ENCODE peak calls at places on chromosomes 5 and 9, in nine cellular contexts. One of them, this sample, is unnamed.

GRCh38 chr9:8241201-8241600 is 441.6 kb upstream of the DMAC1 start:
- DNase-seq in left ventricle myocardium inferior: no peak
- DNase-seq in bronchial epithelial cell: no peak
- DNase-seq in brain microvascular endothelial cell: no peak
- DNase-seq in PC-3: no peak
- DNase-seq in CD8-positive, alpha-beta T cell: no peak
- DNase-seq in CD4-positive, alpha-beta T cell: no peak
- DNase-seq in thyroid gland: no peak
- DNase-seq in AG09319: no peak
- DNase-seq in this sample: peak; percentile 13

GRCh38 chr5:92944903-92945629 is 636.0 kb downstream of the NR2F1-AS1 start:
- DNase-seq in bronchial epithelial cell: peak; percentile 4
- DNase-seq in AG09319: peak; percentile 44
- DNase-seq in CD8-positive, alpha-beta T cell: no peak
- DNase-seq in left ventricle myocardium inferior: no peak
- DNase-seq in CD4-positive, alpha-beta T cell: no peak
- DNase-seq in thyroid gland: no peak
- DNase-seq in PC-3: peak; percentile 92
- DNase-seq in brain microvascular endothelial cell: peak; percentile 55
- DNase-seq in this sample: peak; percentile 61

GRCh38 chr9:75892168-75892901 is 1.9 kb downstream of the PCSK5 start:
- DNase-seq in CD8-positive, alpha-beta T cell: peak; percentile 8
- DNase-seq in left ventricle myocardium inferior: peak; percentile 25
- DNase-seq in brain microvascular endothelial cell: no peak
- DNase-seq in bronchial epithelial cell: no peak
- DNase-seq in PC-3: no peak
- DNase-seq in CD4-positive, alpha-beta T cell: peak; percentile 34
- DNase-seq in AG09319: no peak
- DNase-seq in thyroid gland: peak; percentile 32
- DNase-seq in this sample: no peak

GRCh38 chr9:131018621-131019020 is 9.6 kb downstream of the LAMC3 start:
- DNase-seq in brain microvascular endothelial cell: no peak
- DNase-seq in CD8-positive, alpha-beta T cell: no peak
- DNase-seq in left ventricle myocardium inferior: no peak
- DNase-seq in bronchial epithelial cell: no peak
- DNase-seq in AG09319: no peak
- DNase-seq in thyroid gland: no peak
- DNase-seq in PC-3: peak; percentile 8
- DNase-seq in CD4-positive, alpha-beta T cell: no peak
- DNase-seq in this sample: peak; percentile 21

GRCh38 chr9:100714372-100715099 is 136.7 kb downstream of the CAVIN4 start:
- DNase-seq in bronchial epithelial cell: peak; percentile 40
- DNase-seq in left ventricle myocardium inferior: peak; percentile 30
- DNase-seq in CD4-positive, alpha-beta T cell: no peak
- DNase-seq in CD8-positive, alpha-beta T cell: peak; percentile 15
- DNase-seq in thyroid gland: peak; percentile 34
- DNase-seq in brain microvascular endothelial cell: peak; percentile 51
- DNase-seq in AG09319: peak; percentile 28
- DNase-seq in PC-3: peak; percentile 66
- DNase-seq in this sample: peak; percentile 77

GRCh38 chr9:4714266-4715016 is 26.6 kb downstream of the AK3 start:
- DNase-seq in brain microvascular endothelial cell: no peak
- DNase-seq in PC-3: no peak
- DNase-seq in thyroid gland: no peak
- DNase-seq in AG09319: no peak
- DNase-seq in CD8-positive, alpha-beta T cell: no peak
- DNase-seq in bronchial epithelial cell: no peak
- DNase-seq in CD4-positive, alpha-beta T cell: no peak
- DNase-seq in left ventricle myocardium inferior: no peak
- DNase-seq in this sample: no peak

GRCh38 chr9:108553111-108553635 is 302.6 kb downstream of the ACTL7B start:
- DNase-seq in thyroid gland: no peak
- DNase-seq in PC-3: no peak
- DNase-seq in CD8-positive, alpha-beta T cell: no peak
- DNase-seq in brain microvascular endothelial cell: no peak
- DNase-seq in AG09319: no peak
- DNase-seq in CD4-positive, alpha-beta T cell: no peak
- DNase-seq in left ventricle myocardium inferior: no peak
- DNase-seq in bronchial epithelial cell: peak; percentile 79
- DNase-seq in this sample: peak; percentile 49

GRCh38 chr5:73387630-73388370 is 60.8 kb downstream of the FOXD1 start:
- DNase-seq in CD4-positive, alpha-beta T cell: no peak
- DNase-seq in brain microvascular endothelial cell: no peak
- DNase-seq in PC-3: no peak
- DNase-seq in bronchial epithelial cell: no peak
- DNase-seq in AG09319: no peak
- DNase-seq in left ventricle myocardium inferior: no peak
- DNase-seq in CD8-positive, alpha-beta T cell: peak; percentile 37
- DNase-seq in thyroid gland: no peak
- DNase-seq in this sample: no peak

GRCh38 chr9:100354121-100354800 is 1.5 kb upstream of the TEX10 start:
- DNase-seq in CD8-positive, alpha-beta T cell: no peak
- DNase-seq in thyroid gland: no peak
- DNase-seq in CD4-positive, alpha-beta T cell: no peak
- DNase-seq in AG09319: no peak
- DNase-seq in brain microvascular endothelial cell: no peak
- DNase-seq in bronchial epithelial cell: no peak
- DNase-seq in left ventricle myocardium inferior: no peak
- DNase-seq in PC-3: no peak
- DNase-seq in this sample: no peak

GRCh38 chr5:62649476-62650113 is 71.0 kb downstream of the LRRC70 start:
- DNase-seq in AG09319: no peak
- DNase-seq in PC-3: no peak
- DNase-seq in thyroid gland: no peak
- DNase-seq in left ventricle myocardium inferior: no peak
- DNase-seq in CD4-positive, alpha-beta T cell: no peak
- DNase-seq in brain microvascular endothelial cell: no peak
- DNase-seq in CD8-positive, alpha-beta T cell: no peak
- DNase-seq in bronchial epithelial cell: no peak
- DNase-seq in this sample: no peak

GRCh38 chr9:17191095-17191494 is 56.3 kb downstream of the CNTLN start:
- DNase-seq in CD4-positive, alpha-beta T cell: no peak
- DNase-seq in CD8-positive, alpha-beta T cell: no peak
- DNase-seq in PC-3: no peak
- DNase-seq in AG09319: no peak
- DNase-seq in thyroid gland: no peak
- DNase-seq in left ventricle myocardium inferior: no peak
- DNase-seq in brain microvascular endothelial cell: peak; percentile 9
- DNase-seq in bronchial epithelial cell: no peak
- DNase-seq in this sample: peak; percentile 2

GRCh38 chr9:137339606-137340462 is 37.8 kb upstream of the NRARP start:
- DNase-seq in AG09319: no peak
- DNase-seq in CD4-positive, alpha-beta T cell: no peak
- DNase-seq in PC-3: no peak
- DNase-seq in left ventricle myocardium inferior: no peak
- DNase-seq in CD8-positive, alpha-beta T cell: no peak
- DNase-seq in thyroid gland: no peak
- DNase-seq in bronchial epithelial cell: no peak
- DNase-seq in brain microvascular endothelial cell: peak; percentile 21
- DNase-seq in this sample: no peak

GRCh38 chr5:1033178-1033577 is 24.6 kb downstream of the NKD2 start:
- DNase-seq in brain microvascular endothelial cell: no peak
- DNase-seq in CD4-positive, alpha-beta T cell: no peak
- DNase-seq in bronchial epithelial cell: no peak
- DNase-seq in thyroid gland: no peak
- DNase-seq in CD8-positive, alpha-beta T cell: no peak
- DNase-seq in left ventricle myocardium inferior: peak; percentile 8
- DNase-seq in PC-3: no peak
- DNase-seq in AG09319: no peak
- DNase-seq in this sample: no peak

GRCh38 chr5:43514816-43515677 is at the start of gene C5orf34:
- DNase-seq in AG09319: peak; percentile 86
- DNase-seq in thyroid gland: peak; percentile 97
- DNase-seq in brain microvascular endothelial cell: peak; percentile 95
- DNase-seq in left ventricle myocardium inferior: peak; percentile 96
- DNase-seq in PC-3: peak; percentile 99
- DNase-seq in bronchial epithelial cell: peak; percentile 91
- DNase-seq in CD4-positive, alpha-beta T cell: peak; percentile 96
- DNase-seq in CD8-positive, alpha-beta T cell: peak; percentile 96
- DNase-seq in this sample: peak; percentile 97

GRCh38 chr5:137289856-137290255 is 209.3 kb downstream of the SPOCK1 start:
- DNase-seq in left ventricle myocardium inferior: no peak
- DNase-seq in brain microvascular endothelial cell: no peak
- DNase-seq in PC-3: no peak
- DNase-seq in thyroid gland: no peak
- DNase-seq in CD8-positive, alpha-beta T cell: no peak
- DNase-seq in CD4-positive, alpha-beta T cell: no peak
- DNase-seq in bronchial epithelial cell: no peak
- DNase-seq in AG09319: no peak
- DNase-seq in this sample: no peak

DNA sequence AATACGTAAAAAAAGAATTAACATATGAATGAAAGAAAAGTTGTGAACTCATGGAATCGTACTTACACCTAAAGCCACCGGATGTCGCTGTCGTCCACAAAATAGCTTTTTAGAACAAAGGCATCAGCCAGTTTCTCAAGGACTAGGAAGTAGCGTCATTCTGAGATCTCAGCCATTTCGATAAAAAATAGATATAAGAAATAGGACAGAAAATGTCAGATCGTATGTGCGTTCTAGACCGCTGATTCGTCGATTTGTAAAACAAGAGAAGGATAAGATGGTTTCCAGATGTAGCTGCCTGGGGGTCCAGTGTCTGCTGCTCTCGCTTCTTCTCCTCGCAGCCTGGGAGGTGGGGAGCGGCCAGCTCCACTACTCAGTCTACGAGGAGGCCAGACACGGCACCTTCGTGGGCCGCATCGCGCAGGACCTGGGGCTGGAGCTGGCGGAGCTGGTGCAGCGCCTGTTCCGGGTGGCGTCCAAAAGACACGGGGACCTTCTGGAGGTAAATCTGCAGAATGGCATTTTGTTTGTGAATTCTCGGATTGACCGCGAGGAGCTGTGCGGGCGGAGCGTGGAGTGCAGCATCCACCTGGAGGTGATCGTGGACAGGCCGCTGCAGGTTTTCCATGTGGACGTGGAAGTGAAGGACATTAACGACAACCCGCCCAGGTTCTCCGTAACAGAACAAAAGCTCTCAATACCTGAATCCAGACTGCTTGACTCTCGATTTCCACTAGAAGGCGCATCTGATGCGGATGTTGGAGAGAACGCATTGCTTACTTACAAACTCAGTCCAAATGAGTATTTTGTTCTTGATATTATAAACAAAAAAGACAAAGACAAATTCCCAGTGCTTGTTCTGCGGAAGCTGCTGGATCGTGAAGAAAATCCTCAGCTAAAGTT is at the start of gene PCDHA10:
- DNase-seq in left ventricle myocardium inferior: no peak
- DNase-seq in brain microvascular endothelial cell: no peak
- DNase-seq in bronchial epithelial cell: peak; percentile 7
- DNase-seq in CD8-positive, alpha-beta T cell: no peak
- DNase-seq in AG09319: no peak
- DNase-seq in PC-3: no peak
- DNase-seq in thyroid gland: peak; percentile 55
- DNase-seq in CD4-positive, alpha-beta T cell: no peak
- DNase-seq in this sample: peak; percentile 26
- TF ChIP-seq CTCF in left ventricle myocardium inferior: peak; percentile 24
- TF ChIP-seq CTCF in brain microvascular endothelial cell: no peak
- TF ChIP-seq CTCF in bronchial epithelial cell: no peak
- TF ChIP-seq CTCF in CD8-positive, alpha-beta T cell: no peak
- TF ChIP-seq CTCF in AG09319: no peak
- TF ChIP-seq CTCF in PC-3: peak; percentile 24
- TF ChIP-seq CTCF in thyroid gland: no peak
- TF ChIP-seq CTCF in CD4-positive, alpha-beta T cell: no peak
- TF ChIP-seq CTCF in this sample: peak; percentile 7

DNA sequence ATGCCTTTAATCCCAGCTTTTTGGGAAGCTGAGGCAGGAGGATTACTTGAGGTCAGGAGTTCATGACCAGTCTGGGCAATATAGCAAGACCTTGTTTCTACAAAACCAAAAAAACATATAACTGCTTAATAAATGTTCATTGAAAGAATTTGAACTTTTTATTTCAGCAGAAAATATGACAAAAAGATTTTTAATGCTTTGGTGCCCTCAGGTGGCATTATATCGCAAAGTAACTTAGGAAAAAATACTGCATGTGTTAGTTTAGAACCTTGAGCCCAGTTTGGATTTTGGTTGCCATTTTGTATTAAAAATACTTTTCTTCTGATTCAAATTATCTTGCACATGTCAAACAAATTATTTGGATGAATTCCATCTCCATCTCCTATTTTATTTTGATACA is 103.2 kb downstream of the GPBP1 start:
- DNase-seq in PC-3: peak; percentile 50
- DNase-seq in bronchial epithelial cell: peak; percentile 33
- DNase-seq in CD8-positive, alpha-beta T cell: no peak
- DNase-seq in brain microvascular endothelial cell: no peak
- DNase-seq in CD4-positive, alpha-beta T cell: no peak
- DNase-seq in thyroid gland: no peak
- DNase-seq in AG09319: no peak
- DNase-seq in left ventricle myocardium inferior: no peak
- DNase-seq in this sample: peak; percentile 35
- TF ChIP-seq CTCF in PC-3: peak; percentile 55
- TF ChIP-seq CTCF in bronchial epithelial cell: no peak
- TF ChIP-seq CTCF in CD8-positive, alpha-beta T cell: no peak
- TF ChIP-seq CTCF in brain microvascular endothelial cell: peak; percentile 21
- TF ChIP-seq CTCF in CD4-positive, alpha-beta T cell: no peak
- TF ChIP-seq CTCF in thyroid gland: no peak
- TF ChIP-seq CTCF in AG09319: peak; percentile 25
- TF ChIP-seq CTCF in left ventricle myocardium inferior: peak; percentile 40
- TF ChIP-seq CTCF in this sample: peak; percentile 26

GRCh38 chr5:31329722-31330121 is 136.2 kb downstream of the CDH6 start:
- DNase-seq in left ventricle myocardium inferior: no peak
- DNase-seq in thyroid gland: no peak
- DNase-seq in CD4-positive, alpha-beta T cell: no peak
- DNase-seq in AG09319: no peak
- DNase-seq in CD8-positive, alpha-beta T cell: no peak
- DNase-seq in PC-3: no peak
- DNase-seq in bronchial epithelial cell: no peak
- DNase-seq in brain microvascular endothelial cell: no peak
- DNase-seq in this sample: no peak
- TF ChIP-seq CTCF in left ventricle myocardium inferior: no peak
- TF ChIP-seq CTCF in thyroid gland: no peak
- TF ChIP-seq CTCF in CD4-positive, alpha-beta T cell: no peak
- TF ChIP-seq CTCF in AG09319: peak; percentile 9
- TF ChIP-seq CTCF in CD8-positive, alpha-beta T cell: no peak
- TF ChIP-seq CTCF in PC-3: no peak
- TF ChIP-seq CTCF in bronchial epithelial cell: no peak
- TF ChIP-seq CTCF in brain microvascular endothelial cell: no peak
- TF ChIP-seq CTCF in this sample: no peak

GRCh38 chr5:54701179-54701578 is 183.6 kb downstream of the SNX18 start:
- DNase-seq in PC-3: peak; percentile 94
- DNase-seq in AG09319: peak; percentile 87
- DNase-seq in CD4-positive, alpha-beta T cell: no peak
- DNase-seq in bronchial epithelial cell: peak; percentile 98
- DNase-seq in thyroid gland: peak; percentile 54
- DNase-seq in left ventricle myocardium inferior: no peak
- DNase-seq in brain microvascular endothelial cell: peak; percentile 88
- DNase-seq in CD8-positive, alpha-beta T cell: no peak
- DNase-seq in this sample: peak; percentile 88
- TF ChIP-seq CTCF in PC-3: no peak
- TF ChIP-seq CTCF in AG09319: no peak
- TF ChIP-seq CTCF in CD4-positive, alpha-beta T cell: no peak
- TF ChIP-seq CTCF in bronchial epithelial cell: no peak
- TF ChIP-seq CTCF in thyroid gland: no peak
- TF ChIP-seq CTCF in left ventricle myocardium inferior: no peak
- TF ChIP-seq CTCF in brain microvascular endothelial cell: no peak
- TF ChIP-seq CTCF in CD8-positive, alpha-beta T cell: no peak
- TF ChIP-seq CTCF in this sample: no peak

GRCh38 chr9:83714316-83714715 is 6.6 kb upstream of the UBQLN1 start:
- DNase-seq in CD4-positive, alpha-beta T cell: no peak
- DNase-seq in bronchial epithelial cell: no peak
- DNase-seq in CD8-positive, alpha-beta T cell: no peak
- DNase-seq in AG09319: no peak
- DNase-seq in thyroid gland: no peak
- DNase-seq in PC-3: peak; percentile 6
- DNase-seq in left ventricle myocardium inferior: no peak
- DNase-seq in brain microvascular endothelial cell: no peak
- DNase-seq in this sample: no peak
- TF ChIP-seq CTCF in CD4-positive, alpha-beta T cell: peak; percentile 53
- TF ChIP-seq CTCF in bronchial epithelial cell: peak; percentile 4
- TF ChIP-seq CTCF in CD8-positive, alpha-beta T cell: peak; percentile 54
- TF ChIP-seq CTCF in AG09319: peak; percentile 18
- TF ChIP-seq CTCF in thyroid gland: no peak
- TF ChIP-seq CTCF in PC-3: peak; percentile 44
- TF ChIP-seq CTCF in left ventricle myocardium inferior: peak; percentile 25
- TF ChIP-seq CTCF in brain microvascular endothelial cell: peak; percentile 37
- TF ChIP-seq CTCF in this sample: peak; percentile 13